ENCODE peak calls at places on chromosomes 3 and 15, in five cellular contexts. One of them, this sample, is unnamed.

GRCh38 chr15:22262613-22263020 is 182.3 kb downstream of the OR4M2 start:
- DNase-seq in MM.1S: no peak
- DNase-seq in hepatocyte: no peak
- DNase-seq in HCT116: no peak
- DNase-seq in PC-3: no peak
- DNase-seq in this sample: peak; percentile 52

GRCh38 chr3:65785065-65785645 is 253.6 kb downstream of the MAGI1 start:
- DNase-seq in MM.1S: peak; percentile 45
- DNase-seq in hepatocyte: peak; percentile 78
- DNase-seq in HCT116: peak; percentile 32
- DNase-seq in PC-3: peak; percentile 41
- DNase-seq in this sample: peak; percentile 57

GRCh38 chr15:96345560-96346389 is 15.3 kb downstream of the NR2F2 start:
- DNase-seq in MM.1S: peak; percentile 58
- DNase-seq in hepatocyte: peak; percentile 78
- DNase-seq in HCT116: no peak
- DNase-seq in PC-3: peak; percentile 38
- DNase-seq in this sample: no peak

GRCh38 chr15:101014276-101014675 is 95.1 kb downstream of the LRRK1 start:
- DNase-seq in MM.1S: no peak
- DNase-seq in hepatocyte: no peak
- DNase-seq in HCT116: no peak
- DNase-seq in PC-3: no peak
- DNase-seq in this sample: no peak

GRCh38 chr15:72199721-72200212 is 2.2 kb upstream of the GRAMD2A start:
- DNase-seq in MM.1S: peak; percentile 66
- DNase-seq in hepatocyte: peak; percentile 85
- DNase-seq in HCT116: peak; percentile 65
- DNase-seq in PC-3: peak; percentile 77
- DNase-seq in this sample: peak; percentile 72

GRCh38 chr15:74414603-74415338 is 19.0 kb downstream of the SEMA7A start:
- DNase-seq in MM.1S: no peak
- DNase-seq in hepatocyte: no peak
- DNase-seq in HCT116: no peak
- DNase-seq in PC-3: no peak
- DNase-seq in this sample: no peak

GRCh38 chr3:42489937-42490227 is 12.6 kb upstream of the VIPR1 start:
- DNase-seq in MM.1S: no peak
- DNase-seq in hepatocyte: no peak
- DNase-seq in HCT116: no peak
- DNase-seq in PC-3: no peak
- DNase-seq in this sample: no peak

GRCh38 chr3:108202834-108203233 is 19.4 kb downstream of the IFT57 start:
- DNase-seq in MM.1S: no peak
- DNase-seq in hepatocyte: no peak
- DNase-seq in HCT116: no peak
- DNase-seq in PC-3: no peak
- DNase-seq in this sample: no peak

GRCh38 chr3:114496874-114497273 is 203.0 kb downstream of the TIGIT start:
- DNase-seq in MM.1S: no peak
- DNase-seq in hepatocyte: peak; percentile 27
- DNase-seq in HCT116: no peak
- DNase-seq in PC-3: no peak
- DNase-seq in this sample: no peak

GRCh38 chr3:196251918-196252317 is 35.6 kb downstream of the SLC51A start:
- DNase-seq in MM.1S: no peak
- DNase-seq in hepatocyte: no peak
- DNase-seq in HCT116: no peak
- DNase-seq in PC-3: no peak
- DNase-seq in this sample: no peak

GRCh38 chr3:158094917-158095301 is 11.3 kb downstream of the SHOX2 start:
- DNase-seq in MM.1S: no peak
- DNase-seq in hepatocyte: no peak
- DNase-seq in HCT116: no peak
- DNase-seq in PC-3: no peak
- DNase-seq in this sample: no peak

GRCh38 chr3:172561894-172562664 is 38.8 kb upstream of the TNFSF10 start:
- DNase-seq in MM.1S: no peak
- DNase-seq in hepatocyte: peak; percentile 18
- DNase-seq in HCT116: no peak
- DNase-seq in PC-3: peak; percentile 85
- DNase-seq in this sample: no peak

GRCh38 chr3:168878655-168879054 is 782.9 kb upstream of the GOLIM4 start:
- DNase-seq in MM.1S: no peak
- DNase-seq in hepatocyte: no peak
- DNase-seq in HCT116: no peak
- DNase-seq in PC-3: peak; percentile 66
- DNase-seq in this sample: no peak

GRCh38 chr3:14125193-14126016 is 553 bp downstream of the TMEM43 start:
- DNase-seq in MM.1S: peak; percentile 67
- DNase-seq in hepatocyte: peak; percentile 90
- DNase-seq in HCT116: peak; percentile 81
- DNase-seq in PC-3: peak; percentile 94
- DNase-seq in this sample: peak; percentile 46

GRCh38 chr3:89303721-89304120 is 196.3 kb downstream of the EPHA3 start:
- DNase-seq in MM.1S: no peak
- DNase-seq in hepatocyte: no peak
- DNase-seq in HCT116: no peak
- DNase-seq in PC-3: peak; percentile 16
- DNase-seq in this sample: no peak

DNA sequence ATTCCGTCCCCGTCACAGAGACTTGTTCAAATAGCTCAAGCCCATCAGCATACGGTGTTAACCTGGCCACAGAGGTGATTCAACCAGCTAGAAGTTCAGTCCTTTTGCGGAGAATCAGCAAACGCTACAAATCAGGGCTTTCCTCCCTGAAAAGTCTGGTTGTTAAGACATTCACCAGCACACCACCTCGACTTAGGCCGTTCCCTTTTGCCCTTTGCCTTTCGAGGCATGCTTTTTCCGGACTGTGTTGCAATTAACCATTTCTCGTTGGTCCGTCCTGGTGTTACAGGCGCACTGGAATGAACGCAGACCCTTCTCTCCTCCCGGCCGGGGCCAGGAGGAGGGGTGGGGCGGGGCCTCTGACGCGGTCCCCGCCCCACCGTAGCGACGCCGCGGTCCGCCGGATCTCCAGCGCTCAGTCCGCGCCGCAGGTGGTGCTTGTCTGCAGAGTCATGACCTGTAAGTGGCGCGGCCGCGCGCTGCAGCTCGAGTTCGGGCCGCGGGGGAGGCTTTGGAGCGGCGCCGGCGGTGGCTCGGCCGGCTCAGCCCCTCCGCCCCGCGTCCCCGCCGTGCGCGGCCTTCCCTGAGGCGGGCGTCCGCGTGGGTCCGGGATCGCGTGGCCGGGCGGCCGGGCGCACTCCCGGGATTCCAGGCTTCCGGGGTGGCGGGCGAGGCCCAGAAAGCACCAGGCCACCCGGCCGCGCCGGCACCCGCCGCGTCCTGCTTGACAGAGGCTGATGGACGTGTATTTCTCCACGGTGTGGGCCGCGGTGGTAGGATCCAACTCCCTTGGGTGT is at the start of gene NIT2:
- DNase-seq in MM.1S: peak; percentile 90
- DNase-seq in hepatocyte: peak; percentile 93
- DNase-seq in HCT116: peak; percentile 73
- DNase-seq in PC-3: peak; percentile 90
- DNase-seq in this sample: peak; percentile 91
- H3K4me1 ChIP-seq in MM.1S: peaks cover 4% of the 10 kb centered on the region
- H3K4me1 ChIP-seq in hepatocyte: peaks cover 16% of the 10 kb centered on the region
- H3K4me1 ChIP-seq in HCT116: peaks cover 7% of the 10 kb centered on the region
- H3K4me1 ChIP-seq in PC-3: peaks cover 15% of the 10 kb centered on the region
- H3K4me1 ChIP-seq in this sample: peaks cover 9% of the 10 kb centered on the region

DNA sequence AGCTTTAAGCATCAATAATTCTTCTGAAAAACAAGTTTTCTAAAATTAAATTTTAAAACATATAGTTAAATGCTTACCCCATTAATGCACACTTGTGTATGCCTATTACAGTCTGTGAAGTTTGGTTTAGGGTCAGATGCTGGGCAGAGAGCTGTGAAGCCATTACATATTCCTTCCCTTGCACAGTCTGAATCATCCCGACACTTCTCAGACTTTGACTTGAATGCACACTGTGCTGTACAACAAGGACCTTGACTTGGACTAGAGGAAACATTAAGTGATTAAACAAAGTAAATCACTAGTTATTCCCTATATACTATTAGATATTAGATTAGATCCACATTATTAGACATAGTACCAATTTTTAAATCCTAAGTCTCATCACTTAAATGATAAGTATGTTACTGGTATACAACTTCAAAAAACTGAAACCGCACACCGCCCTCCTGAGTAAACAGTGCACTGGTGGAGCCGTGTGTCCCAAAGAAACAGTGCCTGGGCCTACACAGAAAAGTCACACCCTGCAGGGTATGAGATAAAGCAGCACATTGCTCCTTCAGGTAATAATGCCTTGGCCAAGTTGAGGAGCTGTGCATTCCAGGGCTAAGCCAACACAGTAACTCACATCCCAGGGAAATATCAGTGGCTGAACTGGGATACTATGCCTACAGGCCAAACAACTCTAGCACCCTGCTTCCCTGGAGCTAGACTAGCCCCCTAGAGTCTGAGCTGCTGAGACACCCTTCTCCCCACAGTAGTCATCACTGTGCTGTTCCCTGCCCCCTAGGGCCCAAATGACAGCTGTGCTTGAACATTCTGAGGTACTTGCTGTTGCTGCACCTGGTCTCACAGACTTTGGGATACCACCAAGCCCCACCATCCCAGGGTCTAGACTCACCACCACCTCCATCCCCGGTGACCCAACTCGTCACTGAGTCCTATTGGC is 137.5 kb downstream of the ADAM10 start:
- DNase-seq in MM.1S: no peak
- DNase-seq in hepatocyte: peak; percentile 25
- DNase-seq in HCT116: no peak
- DNase-seq in PC-3: no peak
- DNase-seq in this sample: no peak
- TF ChIP-seq EZH2phosphoT487 in MM.1S: no peak
- TF ChIP-seq EZH2phosphoT487 in hepatocyte: no peak
- TF ChIP-seq EZH2phosphoT487 in HCT116: no peak
- TF ChIP-seq EZH2phosphoT487 in PC-3: no peak
- TF ChIP-seq EZH2phosphoT487 in this sample: no peak

DNA sequence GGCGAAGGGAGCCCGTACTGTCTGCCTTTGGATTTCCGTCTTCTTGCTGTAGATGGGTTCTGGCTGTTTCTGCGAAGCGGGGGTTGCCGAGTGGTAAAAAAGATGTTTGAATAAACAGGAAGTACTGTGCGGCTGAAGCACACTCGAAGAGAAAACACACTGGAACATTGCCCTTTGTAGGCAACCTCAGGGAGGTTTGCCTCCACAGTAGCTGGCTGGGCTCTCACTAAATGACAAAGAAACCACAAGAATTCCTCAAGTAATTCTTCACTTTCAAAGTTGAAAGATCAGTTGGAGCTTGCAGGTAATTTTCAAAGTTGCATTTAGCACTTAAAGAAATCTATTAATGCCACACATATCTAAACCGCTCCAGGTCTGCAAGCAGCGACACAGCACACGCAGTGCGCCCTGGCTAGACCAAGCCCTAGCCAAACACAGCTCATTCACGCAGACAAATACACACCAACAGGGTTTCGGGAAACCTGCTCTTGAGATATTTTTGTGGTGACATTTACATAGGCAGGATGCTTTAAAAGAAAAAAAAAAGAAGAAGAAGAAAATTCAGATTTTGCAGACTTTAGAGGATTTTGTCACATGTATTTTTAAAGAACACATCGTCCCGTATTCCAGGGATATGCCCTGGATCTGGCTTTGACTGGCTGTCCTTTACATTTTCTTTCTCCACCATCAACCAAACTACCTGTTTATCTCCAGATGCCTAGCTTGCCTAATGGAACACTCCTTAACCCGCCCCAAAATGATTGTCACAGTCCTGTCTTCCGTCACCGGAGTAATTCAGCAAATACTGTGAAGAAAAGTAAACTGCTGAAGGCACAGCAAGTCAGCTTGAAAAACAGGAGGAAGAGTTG is 452.8 kb downstream of the FOXP1 start:
- DNase-seq in MM.1S: peak; percentile 79
- DNase-seq in hepatocyte: peak; percentile 73
- DNase-seq in HCT116: no peak
- DNase-seq in PC-3: peak; percentile 76
- DNase-seq in this sample: peak; percentile 84
- H3K4me1 ChIP-seq in MM.1S: no peaks in the 10 kb centered on the region
- H3K4me1 ChIP-seq in hepatocyte: peaks cover 56% of the 10 kb centered on the region
- H3K4me1 ChIP-seq in HCT116: no peaks in the 10 kb centered on the region
- H3K4me1 ChIP-seq in PC-3: peaks cover 32% of the 10 kb centered on the region
- H3K4me1 ChIP-seq in this sample: peaks cover 72% of the 10 kb centered on the region

DNA sequence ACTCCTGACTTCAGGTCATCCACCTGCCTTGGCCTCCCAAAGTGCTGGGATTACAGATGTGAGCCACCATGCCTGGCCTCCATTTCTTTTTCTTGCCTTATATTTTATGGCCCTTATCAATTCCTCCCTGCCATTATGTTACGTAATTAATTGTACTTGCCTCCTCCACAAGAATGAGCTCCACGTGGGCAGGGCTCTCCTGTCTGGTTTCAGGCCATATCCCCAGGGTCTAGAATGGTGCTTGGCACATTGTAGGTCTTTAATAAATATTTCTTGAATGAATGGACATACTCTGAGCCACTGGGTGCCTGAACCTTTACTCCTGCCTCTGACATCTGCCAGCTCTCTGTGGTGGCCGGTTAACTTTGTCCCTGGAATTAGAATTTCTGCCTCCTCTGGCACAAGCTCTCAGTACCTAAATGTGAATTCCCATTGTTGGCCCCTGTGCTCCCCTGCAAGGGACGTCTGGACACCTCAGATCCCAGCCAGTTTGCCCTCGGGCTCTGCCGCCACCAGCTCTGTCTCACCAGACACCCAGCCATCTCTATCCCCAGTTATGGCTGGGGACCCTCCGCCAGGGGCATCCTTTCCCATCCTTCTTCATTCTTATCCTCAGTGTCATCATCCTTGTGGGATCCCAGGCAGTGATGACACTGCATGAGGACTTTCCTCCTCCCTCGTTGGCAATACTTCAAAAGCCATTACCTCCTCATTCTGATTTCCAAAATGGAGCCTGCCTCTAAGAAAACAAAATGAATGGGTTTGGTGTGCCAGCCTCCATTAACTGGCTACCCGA is 165.6 kb upstream of the SMAD3 start:
- DNase-seq in MM.1S: no peak
- DNase-seq in hepatocyte: no peak
- DNase-seq in HCT116: no peak
- DNase-seq in PC-3: peak; percentile 18
- DNase-seq in this sample: no peak
- TF ChIP-seq EZH2phosphoT487 in MM.1S: no peak
- TF ChIP-seq EZH2phosphoT487 in hepatocyte: no peak
- TF ChIP-seq EZH2phosphoT487 in HCT116: no peak
- TF ChIP-seq EZH2phosphoT487 in PC-3: no peak
- TF ChIP-seq EZH2phosphoT487 in this sample: no peak

DNA sequence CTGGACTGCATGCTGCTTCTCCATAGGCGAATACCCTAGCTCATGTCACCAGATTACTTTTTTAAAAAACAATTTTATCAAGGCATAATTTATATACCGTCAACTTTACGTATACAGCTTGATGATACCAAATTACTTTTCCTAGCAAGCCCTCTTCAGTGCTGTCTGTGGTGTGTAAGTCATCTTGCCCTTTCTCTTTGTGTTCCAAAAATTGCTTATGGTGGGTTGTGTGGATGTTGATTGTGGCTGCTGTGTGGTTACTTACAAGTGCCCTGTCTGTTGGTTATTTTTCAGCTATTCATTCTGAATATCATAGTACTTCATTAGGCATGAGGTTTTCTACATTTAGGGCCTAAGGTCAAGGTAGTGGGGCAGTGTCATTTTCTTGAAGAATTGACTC is 12.8 kb downstream of the TMOD3 start:
- DNase-seq in MM.1S: no peak
- DNase-seq in hepatocyte: no peak
- DNase-seq in HCT116: no peak
- DNase-seq in PC-3: no peak
- DNase-seq in this sample: no peak
- H3K4me1 ChIP-seq in MM.1S: peaks cover 14% of the 10 kb centered on the region
- H3K4me1 ChIP-seq in hepatocyte: peaks cover 47% of the 10 kb centered on the region
- H3K4me1 ChIP-seq in HCT116: peaks cover 78% of the 10 kb centered on the region
- H3K4me1 ChIP-seq in PC-3: peaks cover 52% of the 10 kb centered on the region
- H3K4me1 ChIP-seq in this sample: peaks cover 39% of the 10 kb centered on the region

GRCh38 chr15:88284441-88285106 is 28.0 kb upstream of the NTRK3 start:
- DNase-seq in MM.1S: no peak
- DNase-seq in hepatocyte: peak; percentile 37
- DNase-seq in HCT116: no peak
- DNase-seq in PC-3: no peak
- DNase-seq in this sample: no peak
- TF ChIP-seq EZH2phosphoT487 in MM.1S: no peak
- TF ChIP-seq EZH2phosphoT487 in hepatocyte: no peak
- TF ChIP-seq EZH2phosphoT487 in HCT116: no peak
- TF ChIP-seq EZH2phosphoT487 in PC-3: no peak
- TF ChIP-seq EZH2phosphoT487 in this sample: no peak

This sample was measured in OCI-LY7.